ENCODE peak calls at places on chromosome 15, in four cellular contexts. D, V, O and X are unnamed samples.

GRCh38 chr15:55740479-55740878 is 2.5 kb downstream of the PRTG start:
- DNase-seq in D (no peak), V (no peak), O (no peak), X (no peak)

GRCh38 chr15:66132251-66132816 is 121.2 kb downstream of the MEGF11 start:
- DNase-seq in D (no peak), O (no peak), V (no peak), X (no peak)

GRCh38 chr15:81111510-81112375 is 22.3 kb upstream of the CFAP161 start:
- DNase-seq in V (no peak), O (no peak), D (no peak), X (no peak)

GRCh38 chr15:39211108-39211979 is 369.5 kb upstream of the THBS1 start:
- DNase-seq in D (no peak), O (no peak), V (no peak), X (no peak)

GRCh38 chr15:32029409-32029861 is 880 bp upstream of the CHRNA7 start:
- DNase-seq in V (no peak), O (no peak), D (peak; percentile 63), X (no peak)

GRCh38 chr15:39667382-39668127 is 86.7 kb downstream of the THBS1 start:
- DNase-seq in V (no peak), D (no peak), O (no peak), X (no peak)

GRCh38 chr15:75454471-75455418 is 3.3 kb upstream of the SIN3A start:
- DNase-seq in O (peak; percentile 56), V (peak; percentile 26), D (peak; percentile 82), X (no peak)

GRCh38 chr15:27767918-27768640 is 331.0 kb downstream of the OCA2 start:
- DNase-seq in D (no peak), O (no peak), V (no peak), X (no peak)

GRCh38 chr15:25682349-25682748 is 180.8 kb downstream of the ATP10A start:
- DNase-seq in D (no peak), V (no peak), O (no peak), X (no peak)

GRCh38 chr15:25737218-25737643 is 125.9 kb downstream of the ATP10A start:
- DNase-seq in O (no peak), D (no peak), V (no peak), X (no peak)

GRCh38 chr15:70259030-70259424 is 161.3 kb upstream of the TLE3 start:
- DNase-seq in O (peak; percentile 61), V (no peak), D (no peak), X (no peak)

GRCh38 chr15:81909229-81910087 is 136.4 kb downstream of the MEX3B start:
- DNase-seq in V (no peak), O (no peak), D (no peak), X (no peak)

GRCh38 chr15:96264801-96265515 is 65.5 kb upstream of the NR2F2 start:
- DNase-seq in V (peak; percentile 74), D (no peak), O (peak; percentile 35), X (no peak)

GRCh38 chr15:35000511-35000910 is 12.4 kb upstream of the ZNF770 start:
- DNase-seq in O (no peak), V (peak; percentile 76), D (no peak), X (no peak)

GRCh38 chr15:77702211-77702957 is 69.7 kb upstream of the LINGO1 start:
- DNase-seq in V (no peak), D (peak; percentile 88), O (peak; percentile 77), X (no peak)

GRCh38 chr15:40192942-40193341 is 32.1 kb downstream of the BUB1B start:
- DNase-seq in D (no peak), V (no peak), O (no peak), X (no peak)

GRCh38 chr15:40061212-40061901 is 22.4 kb upstream of the SRP14 start:
- DNase-seq in O (no peak), D (no peak), V (no peak), X (no peak)

GRCh38 chr15:28140062-28140461 is 40.9 kb upstream of the OCA2 start:
- DNase-seq in V (no peak), D (no peak), O (no peak), X (no peak)

GRCh38 chr15:89450076-89451006 is 46.0 kb downstream of the RHCG start:
- DNase-seq in V (no peak), D (peak; percentile 45), O (no peak), X (no peak)

GRCh38 chr15:51688863-51689262 is 7.6 kb downstream of the SCG3 start:
- DNase-seq in D (no peak), O (peak; percentile 46), V (no peak), X (no peak)

GRCh38 chr15:84795186-84795585 is 22.0 kb upstream of the ALPK3 start:
- DNase-seq in O (no peak), D (no peak), V (no peak), X (no peak)

GRCh38 chr15:89633585-89633984 is 21.7 kb downstream of the KIF7 start:
- DNase-seq in O (no peak), D (no peak), V (no peak), X (no peak)

GRCh38 chr15:101127503-101128076 is 124.3 kb downstream of the CHSY1 start:
- DNase-seq in O (no peak), V (peak; percentile 15), D (no peak), X (no peak)

GRCh38 chr15:97189152-97189551 is 771.4 kb upstream of the ARRDC4 start:
- DNase-seq in V (no peak), D (no peak), O (no peak), X (no peak)

GRCh38 chr15:44009056-44009455 is 182.3 kb downstream of the WDR76 start:
- DNase-seq in D (no peak), O (no peak), V (peak; percentile 73), X (no peak)

GRCh38 chr15:35161694-35162093 is 76.6 kb upstream of the NANOGP8 start:
- DNase-seq in O (no peak), D (no peak), V (no peak), X (no peak)

GRCh38 chr15:45307230-45307924 is 55.3 kb downstream of the SLC28A2 start:
- DNase-seq in D (no peak), O (no peak), V (peak; percentile 32), X (no peak)

GRCh38 chr15:32872606-32873291 is 154.9 kb downstream of the GREM1 start:
- DNase-seq in V (no peak), O (no peak), D (no peak), X (no peak)

GRCh38 chr15:57553526-57553925 is 38.2 kb upstream of the MYZAP start:
- DNase-seq in O (no peak), D (peak; percentile 56), V (no peak), X (no peak)

DNA sequence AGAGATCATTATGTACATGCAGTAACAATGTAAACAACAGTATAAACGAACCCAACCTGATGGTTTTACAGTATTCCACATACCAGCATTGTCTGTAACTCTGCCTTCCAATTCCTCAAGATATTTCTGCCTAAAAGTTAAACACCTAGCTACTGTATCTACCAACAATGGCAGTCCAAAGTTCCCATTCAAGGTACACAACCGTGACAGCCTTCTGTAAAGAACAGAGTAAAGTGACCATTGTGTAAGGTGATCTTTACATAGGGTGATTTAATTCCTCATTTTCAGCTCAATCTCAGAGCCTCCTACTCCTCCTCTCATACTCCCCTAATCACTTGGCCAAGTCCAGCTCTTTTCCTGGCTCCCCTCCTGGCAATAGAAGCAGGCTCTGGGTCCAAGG is 10.4 kb downstream of the SECISBP2L start:
- DNase-seq in D (no peak), O (no peak), V (no peak), X (no peak)
- H3K27ac ChIP-seq in D (no peak overlapping the region), O (no peak overlapping the region), V (no peak overlapping the region), X (no peak overlapping the region)

DNA sequence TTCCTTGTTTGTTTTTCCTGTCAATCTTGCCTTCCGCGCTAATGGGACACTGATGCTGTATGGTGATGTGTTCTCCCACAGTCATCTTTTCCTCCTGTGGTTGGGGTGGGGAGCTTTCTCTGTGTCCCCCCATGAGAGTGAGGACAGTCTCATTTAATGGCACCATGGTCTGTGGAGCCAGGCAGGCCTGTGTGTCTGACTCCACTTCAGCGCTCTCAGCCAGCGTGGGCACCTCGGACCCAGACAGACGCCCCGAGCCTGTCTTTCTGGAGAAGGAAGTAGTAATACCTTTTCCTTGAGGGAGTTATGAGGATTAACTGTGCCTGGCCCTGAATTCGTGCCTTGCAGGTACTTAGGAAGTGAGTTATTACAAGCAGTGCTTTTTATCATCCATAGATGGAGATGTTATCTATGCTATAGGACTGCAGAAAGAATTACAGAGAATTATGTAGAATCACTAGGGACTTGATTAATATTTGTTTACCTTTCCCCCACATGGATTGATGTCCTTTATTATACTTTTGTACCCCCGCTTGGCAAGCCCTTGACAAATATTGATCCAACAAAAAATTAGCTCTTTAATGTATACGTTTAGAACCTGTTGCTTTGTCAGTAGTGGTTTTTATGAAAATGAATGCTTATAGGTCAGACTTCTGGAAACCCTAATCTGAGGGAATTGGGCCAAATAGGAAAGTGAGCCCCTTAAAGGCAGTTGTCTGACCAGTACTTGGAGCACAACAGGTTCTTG is 152.4 kb downstream of the PGPEP1L start:
- DNase-seq in O (no peak), V (no peak), D (no peak), X (no peak)
- TF ChIP-seq SIN3A in O (no peak), V (no peak), D (no peak), X (no peak)

DNA sequence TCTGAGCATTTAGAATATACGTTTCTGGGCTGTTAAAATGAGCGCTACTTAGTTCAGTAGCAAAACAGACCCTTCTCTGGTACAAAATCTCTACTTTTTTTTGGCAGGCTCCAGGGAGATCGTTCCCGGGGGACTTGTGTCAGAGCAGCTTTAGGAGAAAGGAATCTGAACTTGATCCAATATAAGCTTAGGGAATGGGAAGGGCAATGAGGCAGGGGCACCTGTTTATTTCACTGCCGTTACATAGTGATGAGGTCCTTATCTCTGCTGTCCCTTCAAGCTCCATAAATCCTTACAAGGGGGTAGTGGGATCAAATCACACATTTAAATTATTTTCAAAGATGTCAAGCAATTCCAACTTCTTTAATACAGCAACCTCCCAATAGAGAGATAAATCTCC is 128.7 kb upstream of the BNIP2 start:
- DNase-seq in V (no peak), D (no peak), O (no peak), X (no peak)
- H3K27ac ChIP-seq in V (no peak overlapping the region), D (no peak overlapping the region), O (no peak overlapping the region), X (no peak overlapping the region)

DNA sequence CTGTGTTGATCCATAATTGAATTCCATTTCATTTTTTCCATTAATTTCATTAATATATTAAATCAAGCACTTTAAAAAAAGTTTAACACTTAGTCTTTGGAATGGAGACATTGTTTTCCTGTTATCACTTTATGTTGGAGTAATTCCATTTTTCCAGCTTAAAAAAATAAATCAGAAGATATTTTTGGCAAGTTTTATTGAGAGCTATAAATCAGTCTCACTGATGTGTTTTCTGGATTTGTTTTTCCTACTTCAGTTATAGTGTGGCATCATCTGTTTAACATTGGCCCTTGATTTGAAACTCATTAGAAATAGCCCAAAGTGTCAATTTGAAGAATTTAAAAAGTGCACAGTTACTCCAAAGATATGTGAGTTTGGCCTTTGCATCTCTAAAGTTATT is 53.1 kb downstream of the MAP2K5 start:
- DNase-seq in V (no peak), O (no peak), D (no peak), X (no peak)
- TF ChIP-seq SIN3A in V (no peak), O (no peak), D (no peak), X (no peak)

GRCh38 chr15:41862515-41863116 is 24.0 kb downstream of the PLA2G4B start:
- DNase-seq in D (no peak), O (no peak), V (peak; percentile 15), X (no peak)
- H3K27ac ChIP-seq in D (no peak overlapping the region), O (no peak overlapping the region), V (no peak overlapping the region), X (no peak overlapping the region)

GRCh38 chr15:78838480-78838879 is 27.2 kb upstream of the ADAMTS7 start:
- DNase-seq in O (no peak), V (no peak), D (no peak), X (no peak)
- TF ChIP-seq SIN3A in O (no peak), V (no peak), D (no peak), X (no peak)